ENCODE peak calls at places on chromosomes 2 and 18, in six cellular contexts. A, N, O, K, P and E are unnamed samples.
A peak's percentile ranks its signal among the peaks of the same experiment; 100 is the strongest.

GRCh38 chr2:21002814-21003192 is 41.1 kb downstream of the APOB start:
- DNase-seq in K (no peak), A (no peak), P (no peak), N (no peak), O (no peak), E (no peak)

GRCh38 chr18:79799619-79800352 is 2.0 kb downstream of the KCNG2 start:
- DNase-seq in O (no peak), P (no peak), N (no peak), A (no peak), K (no peak), E (no peak)

GRCh38 chr18:46224181-46224775 is 120.1 kb downstream of the HAUS1 start:
- DNase-seq in K (no peak), N (no peak), P (peak; percentile 60), O (no peak), A (peak; percentile 55), E (no peak)

GRCh38 chr2:190533175-190533967 is 1.2 kb downstream of the NEMP2 start:
- DNase-seq in A (no peak), K (peak; percentile 14), N (no peak), P (peak; percentile 36), O (no peak), E (no peak)

GRCh38 chr2:53632714-53633113 is 134.9 kb upstream of the CHAC2 start:
- DNase-seq in A (peak; percentile 61), O (no peak), N (no peak), P (peak; percentile 90), K (no peak), E (no peak)

GRCh38 chr18:34397286-34397896 is 172.7 kb upstream of the NOL4 start:
- DNase-seq in P (no peak), O (no peak), K (no peak), N (no peak), A (no peak), E (no peak)

GRCh38 chr18:6297875-6298274 is 116.8 kb downstream of the L3MBTL4 start:
- DNase-seq in N (no peak), O (no peak), P (no peak), K (no peak), A (no peak), E (no peak)

GRCh38 chr2:167939513-167940360 is 307.7 kb downstream of the STK39 start:
- DNase-seq in O (no peak), P (no peak), K (peak; percentile 17), N (no peak), A (no peak), E (no peak)

GRCh38 chr2:208890486-208890885 is 483.9 kb downstream of the PTH2R start:
- DNase-seq in K (no peak), O (no peak), P (no peak), N (no peak), A (no peak), E (no peak)

GRCh38 chr2:216286616-216287231 is 85.6 kb downstream of the MARCHF4 start:
- DNase-seq in K (no peak), N (no peak), A (no peak), O (no peak), P (no peak), E (no peak)

GRCh38 chr2:222802502-222803196 is 58.2 kb upstream of the ACSL3 start:
- DNase-seq in O (no peak), N (no peak), K (no peak), A (no peak), P (no peak), E (no peak)

GRCh38 chr2:10333247-10333613 is 30.5 kb downstream of the HPCAL1 start:
- DNase-seq in A (no peak), K (no peak), P (no peak), O (no peak), N (no peak), E (no peak)

GRCh38 chr18:12318857-12319256 is 10.8 kb downstream of the TUBB6 start:
- DNase-seq in P (no peak), N (no peak), O (no peak), K (no peak), A (no peak), E (no peak)

GRCh38 chr2:212354382-212354781 is 184.2 kb downstream of the ERBB4 start:
- DNase-seq in P (no peak), A (no peak), N (no peak), K (no peak), O (no peak), E (no peak)

GRCh38 chr2:71379086-71379485 is 47.5 kb downstream of the ZNF638 start:
- DNase-seq in N (no peak), K (no peak), O (no peak), A (peak; percentile 76), P (peak; percentile 89), E (peak; percentile 18)

GRCh38 chr2:60260646-60261296 is 292.7 kb downstream of the BCL11A start:
- DNase-seq in K (no peak), O (no peak), N (no peak), P (no peak), A (peak; percentile 82), E (no peak)

GRCh38 chr2:20403693-20404381 is 43.0 kb upstream of the RHOB start:
- DNase-seq in K (no peak), O (no peak), A (no peak), P (no peak), N (no peak), E (no peak)

GRCh38 chr18:10727477-10727876 is 201.7 kb downstream of the NAPG start:
- DNase-seq in N (no peak), A (no peak), P (no peak), K (no peak), O (no peak), E (no peak)

GRCh38 chr2:105919826-105920225 is 175.1 kb downstream of the NCK2 start:
- DNase-seq in K (peak; percentile 20), O (no peak), P (peak; percentile 34), N (peak; percentile 62), A (peak; percentile 66), E (no peak)

GRCh38 chr2:46276652-46277051 is 20.6 kb upstream of the EPAS1 start:
- DNase-seq in A (no peak), N (no peak), P (peak; percentile 39), K (peak; percentile 17), O (no peak), E (no peak)

GRCh38 chr2:150788741-150789140 is 301.3 kb upstream of the RND3 start:
- DNase-seq in K (no peak), O (no peak), A (no peak), P (no peak), N (no peak), E (no peak)

DNA sequence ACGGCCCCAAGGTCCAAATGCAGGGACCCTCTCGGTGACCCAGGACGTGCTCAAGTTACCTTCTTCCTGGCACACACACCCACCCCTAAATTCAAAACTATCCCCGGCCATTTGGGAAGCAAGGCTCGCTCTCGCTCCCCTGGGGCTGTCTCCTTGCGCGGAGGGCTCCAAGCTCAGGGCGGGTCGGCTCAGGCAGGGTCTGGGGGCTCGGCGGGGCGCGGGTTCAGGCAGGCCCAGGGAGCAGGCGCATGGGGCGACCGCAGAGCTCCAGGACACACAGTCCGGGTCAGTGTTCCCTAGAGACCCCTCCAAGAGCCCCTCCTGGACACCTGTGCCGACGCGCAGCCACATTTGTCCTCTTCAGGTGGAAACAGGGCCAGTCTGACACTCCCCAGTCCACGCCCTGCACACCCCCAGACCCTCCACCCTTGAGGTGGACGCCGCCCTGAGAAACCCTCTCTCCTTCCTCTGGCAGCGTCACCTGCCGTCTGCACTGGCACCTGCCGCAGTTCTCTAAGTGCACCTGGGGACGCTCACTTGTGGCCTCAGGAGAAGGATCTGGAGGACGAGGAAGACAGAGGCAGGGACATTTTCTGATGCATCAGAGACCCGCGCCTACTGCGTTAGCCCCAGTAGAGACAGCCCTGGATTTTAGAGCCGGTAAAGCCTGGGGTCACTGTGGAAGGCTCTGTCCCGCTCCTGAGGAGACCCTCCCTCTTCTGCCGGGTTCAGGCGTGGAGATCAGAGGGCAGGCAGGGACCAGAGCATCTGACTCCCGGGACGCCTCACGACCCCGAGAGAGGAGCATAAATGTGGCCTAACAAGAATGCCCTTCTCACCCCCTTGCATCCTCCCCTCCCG is 138.8 kb downstream of the TWIST2 start:
- DNase-seq in A (no peak), N (no peak), K (no peak), O (no peak), P (no peak), E (no peak)
- TF ChIP-seq EZH2 in A (no peak), N (no peak), K (no peak), O (no peak), P (no peak), E (no peak)

DNA sequence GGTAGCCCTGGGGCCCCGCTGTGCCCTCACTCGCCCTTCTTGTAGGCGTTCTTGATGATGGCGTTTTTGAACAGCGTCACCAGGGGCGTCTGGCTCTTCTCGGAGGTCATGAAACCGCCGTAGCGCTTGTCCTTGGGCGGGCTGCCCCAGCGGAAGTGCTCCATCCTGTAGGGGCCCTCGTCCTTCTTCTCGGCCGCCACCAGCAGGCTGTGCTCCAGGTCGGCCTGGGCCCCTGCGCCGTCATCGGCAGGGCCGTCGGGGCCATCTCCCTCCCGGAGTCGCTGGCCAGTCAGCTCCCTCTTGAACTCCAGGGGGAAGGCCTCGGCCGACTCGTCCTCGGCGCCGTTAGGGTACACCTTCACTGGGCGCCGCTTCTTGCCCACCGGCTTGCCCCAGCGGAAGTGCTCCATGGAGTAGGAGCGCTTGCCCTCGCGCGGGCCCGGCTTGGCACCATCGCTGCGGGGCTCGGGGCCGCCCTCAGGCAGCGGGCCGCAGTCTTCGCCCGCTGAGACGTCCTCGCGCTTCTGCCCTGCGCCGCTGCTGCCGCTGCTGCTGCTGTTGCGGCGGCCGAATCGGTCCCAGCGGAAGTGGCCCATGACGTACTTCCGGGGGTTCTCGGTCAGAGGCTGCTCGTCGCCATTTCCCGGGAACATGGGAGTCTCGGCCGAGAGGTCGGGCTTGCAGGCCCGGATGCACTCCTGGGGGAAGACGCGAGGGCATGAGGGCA is 7.2 kb downstream of the POMC start:
- DNase-seq in P (peak; percentile 37), N (no peak), O (no peak), K (no peak), A (no peak), E (peak; percentile 27)
- H3K4me3 ChIP-seq in P (no peak overlapping the region), N (no peak overlapping the region), O (no peak overlapping the region), K (no peak overlapping the region), A (no peak overlapping the region), E (peak overlapping the region; percentile 26)

GRCh38 chr2:28364611-28365010 is 28.0 kb upstream of the FOSL2 start:
- DNase-seq in K (no peak), O (no peak), N (no peak), A (no peak), P (peak; percentile 37), E (no peak)

GRCh38 chr2:28366496-28367282 is 26.0 kb upstream of the FOSL2 start:
- DNase-seq in N (no peak), K (no peak), O (no peak), P (peak; percentile 35), A (no peak), E (peak; percentile 34)

GRCh38 chr2:28367667-28368416 is 24.8 kb upstream of the FOSL2 start:
- DNase-seq in A (no peak), K (no peak), O (no peak), P (no peak), N (no peak), E (no peak)

GRCh38 chr2:28365158-28365557 is 27.5 kb upstream of the FOSL2 start:
- DNase-seq in N (no peak), P (no peak), K (no peak), A (no peak), O (no peak), E (no peak)

GRCh38 chr2:28366149-28366495 is 26.5 kb upstream of the FOSL2 start:
- DNase-seq in N (no peak), O (no peak), P (no peak), A (no peak), K (no peak), E (no peak)
- TF ChIP-seq EZH2 in N (no peak), O (no peak), P (no peak), A (no peak), K (no peak), E (no peak)

DNA sequence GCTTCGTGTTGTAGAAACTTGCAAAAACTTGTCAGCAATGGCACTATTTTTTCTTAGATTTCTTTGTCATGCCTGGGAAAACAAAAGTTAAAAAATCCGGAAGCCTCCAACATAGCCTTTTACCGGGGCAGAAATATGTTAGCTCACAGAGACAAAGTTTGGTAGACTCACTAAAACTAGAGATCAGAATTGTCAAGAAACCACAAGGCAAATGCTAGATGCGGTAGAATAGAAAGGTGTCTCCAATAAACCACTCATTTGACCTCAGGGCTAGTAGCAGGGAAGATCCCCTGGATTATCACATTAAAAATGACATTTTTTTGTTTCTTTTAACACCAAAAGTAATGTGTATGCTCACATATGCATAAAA is 417 bp downstream of the CASP10 start:
- DNase-seq in N (no peak), K (no peak), O (no peak), P (no peak), A (no peak), E (peak; percentile 40)
- H3K4me3 ChIP-seq in N (peak overlapping the region; percentile 86), K (peak overlapping the region; percentile 20), O (no peak overlapping the region), P (peak overlapping the region; percentile 54), A (peak overlapping the region; percentile 52), E (peak overlapping the region; percentile 92)